ENCODE peak calls at places on chromosomes 7 and 10, in ten cellular contexts. One of them, this sample, is unnamed.

GRCh38 chr10:61775111-61775510 is 112.4 kb downstream of the CABCOCO1 start:
- DNase-seq in neural crest cell: no peak
- DNase-seq in OCI-LY7: no peak
- DNase-seq in upper lobe of left lung: no peak
- DNase-seq in uterus: no peak
- DNase-seq in A549: no peak
- DNase-seq in transverse colon: no peak
- DNase-seq in neural progenitor cell: no peak
- DNase-seq in esophagus squamous epithelium: no peak
- DNase-seq in cardiac fibroblast: no peak
- DNase-seq in this sample: no peak

GRCh38 chr10:12717981-12718707 is 283.4 kb downstream of the CCDC3 start:
- DNase-seq in neural crest cell: no peak
- DNase-seq in cardiac fibroblast: peak
- DNase-seq in uterus: no peak
- DNase-seq in neural progenitor cell: peak
- DNase-seq in A549: no peak
- DNase-seq in transverse colon: no peak
- DNase-seq in OCI-LY7: no peak
- DNase-seq in upper lobe of left lung: no peak
- DNase-seq in esophagus squamous epithelium: no peak
- DNase-seq in this sample: no peak

GRCh38 chr7:8189615-8190014 is 72.4 kb downstream of the ICA1 start:
- DNase-seq in cardiac fibroblast: no peak
- DNase-seq in transverse colon: no peak
- DNase-seq in esophagus squamous epithelium: no peak
- DNase-seq in neural progenitor cell: peak
- DNase-seq in uterus: no peak
- DNase-seq in neural crest cell: no peak
- DNase-seq in OCI-LY7: no peak
- DNase-seq in upper lobe of left lung: no peak
- DNase-seq in A549: no peak
- DNase-seq in this sample: no peak

GRCh38 chr7:99563650-99564049 is 5.2 kb downstream of the ZNF655 start:
- DNase-seq in esophagus squamous epithelium: no peak
- DNase-seq in A549: peak
- DNase-seq in neural progenitor cell: no peak
- DNase-seq in cardiac fibroblast: peak
- DNase-seq in OCI-LY7: no peak
- DNase-seq in transverse colon: no peak
- DNase-seq in neural crest cell: no peak
- DNase-seq in upper lobe of left lung: no peak
- DNase-seq in uterus: no peak
- DNase-seq in this sample: peak

GRCh38 chr7:44395067-44395466 is 69.7 kb upstream of the CAMK2B start:
- DNase-seq in A549: no peak
- DNase-seq in uterus: no peak
- DNase-seq in neural crest cell: no peak
- DNase-seq in neural progenitor cell: no peak
- DNase-seq in esophagus squamous epithelium: no peak
- DNase-seq in cardiac fibroblast: no peak
- DNase-seq in upper lobe of left lung: no peak
- DNase-seq in transverse colon: no peak
- DNase-seq in OCI-LY7: no peak
- DNase-seq in this sample: no peak

GRCh38 chr10:124354411-124355382 is 64.0 kb downstream of the OAT start:
- DNase-seq in esophagus squamous epithelium: no peak
- DNase-seq in neural crest cell: no peak
- DNase-seq in upper lobe of left lung: peak
- DNase-seq in cardiac fibroblast: peak
- DNase-seq in transverse colon: peak
- DNase-seq in neural progenitor cell: peak
- DNase-seq in OCI-LY7: no peak
- DNase-seq in A549: peak
- DNase-seq in uterus: peak
- DNase-seq in this sample: peak

GRCh38 chr7:5426226-5426475 is 2.5 kb upstream of the TNRC18 start:
- DNase-seq in A549: no peak
- DNase-seq in esophagus squamous epithelium: no peak
- DNase-seq in OCI-LY7: no peak
- DNase-seq in upper lobe of left lung: no peak
- DNase-seq in neural progenitor cell: no peak
- DNase-seq in uterus: no peak
- DNase-seq in cardiac fibroblast: peak
- DNase-seq in transverse colon: no peak
- DNase-seq in neural crest cell: no peak
- DNase-seq in this sample: peak

GRCh38 chr10:62327897-62328296 is 46.3 kb upstream of the ZNF365 start:
- DNase-seq in cardiac fibroblast: peak
- DNase-seq in upper lobe of left lung: no peak
- DNase-seq in neural crest cell: no peak
- DNase-seq in transverse colon: no peak
- DNase-seq in uterus: no peak
- DNase-seq in esophagus squamous epithelium: no peak
- DNase-seq in OCI-LY7: no peak
- DNase-seq in A549: no peak
- DNase-seq in neural progenitor cell: no peak
- DNase-seq in this sample: peak

GRCh38 chr10:76973515-76974289 is 663.9 kb downstream of the KCNMA1 start:
- DNase-seq in cardiac fibroblast: peak
- DNase-seq in esophagus squamous epithelium: no peak
- DNase-seq in transverse colon: no peak
- DNase-seq in uterus: peak
- DNase-seq in A549: no peak
- DNase-seq in neural crest cell: no peak
- DNase-seq in neural progenitor cell: no peak
- DNase-seq in OCI-LY7: no peak
- DNase-seq in upper lobe of left lung: no peak
- DNase-seq in this sample: peak

GRCh38 chr7:128005117-128005516 is 26.1 kb downstream of the LRRC4 start:
- DNase-seq in esophagus squamous epithelium: no peak
- DNase-seq in OCI-LY7: peak
- DNase-seq in neural crest cell: no peak
- DNase-seq in uterus: no peak
- DNase-seq in neural progenitor cell: no peak
- DNase-seq in upper lobe of left lung: no peak
- DNase-seq in transverse colon: no peak
- DNase-seq in A549: no peak
- DNase-seq in cardiac fibroblast: no peak
- DNase-seq in this sample: no peak

GRCh38 chr7:131524116-131524515 is 32.3 kb downstream of the PODXL start:
- DNase-seq in OCI-LY7: no peak
- DNase-seq in upper lobe of left lung: no peak
- DNase-seq in uterus: no peak
- DNase-seq in neural progenitor cell: no peak
- DNase-seq in esophagus squamous epithelium: no peak
- DNase-seq in A549: no peak
- DNase-seq in cardiac fibroblast: no peak
- DNase-seq in neural crest cell: no peak
- DNase-seq in transverse colon: no peak
- DNase-seq in this sample: no peak

GRCh38 chr10:5416981-5417380 is 4.6 kb downstream of the NET1 start:
- DNase-seq in cardiac fibroblast: no peak
- DNase-seq in transverse colon: no peak
- DNase-seq in neural crest cell: no peak
- DNase-seq in uterus: no peak
- DNase-seq in OCI-LY7: no peak
- DNase-seq in esophagus squamous epithelium: no peak
- DNase-seq in A549: no peak
- DNase-seq in upper lobe of left lung: no peak
- DNase-seq in neural progenitor cell: peak
- DNase-seq in this sample: no peak

GRCh38 chr7:32761451-32762320 is 129.9 kb downstream of the KBTBD2 start:
- DNase-seq in neural progenitor cell: peak
- DNase-seq in cardiac fibroblast: no peak
- DNase-seq in neural crest cell: no peak
- DNase-seq in A549: no peak
- DNase-seq in transverse colon: no peak
- DNase-seq in esophagus squamous epithelium: no peak
- DNase-seq in OCI-LY7: no peak
- DNase-seq in upper lobe of left lung: no peak
- DNase-seq in uterus: no peak
- DNase-seq in this sample: no peak

GRCh38 chr10:14839305-14839695 is 1.2 kb downstream of the HSPA14 start:
- DNase-seq in neural crest cell: no peak
- DNase-seq in esophagus squamous epithelium: no peak
- DNase-seq in transverse colon: peak
- DNase-seq in A549: no peak
- DNase-seq in uterus: no peak
- DNase-seq in cardiac fibroblast: peak
- DNase-seq in OCI-LY7: peak
- DNase-seq in upper lobe of left lung: peak
- DNase-seq in neural progenitor cell: peak
- DNase-seq in this sample: no peak

GRCh38 chr10:95399167-95399566 is 108.4 kb upstream of the PDLIM1 start:
- DNase-seq in A549: no peak
- DNase-seq in cardiac fibroblast: no peak
- DNase-seq in transverse colon: no peak
- DNase-seq in uterus: no peak
- DNase-seq in neural crest cell: no peak
- DNase-seq in upper lobe of left lung: no peak
- DNase-seq in neural progenitor cell: no peak
- DNase-seq in OCI-LY7: no peak
- DNase-seq in esophagus squamous epithelium: no peak
- DNase-seq in this sample: no peak

GRCh38 chr7:135575296-135575695 is 17.6 kb downstream of the NUP205 start:
- DNase-seq in cardiac fibroblast: no peak
- DNase-seq in neural progenitor cell: no peak
- DNase-seq in transverse colon: no peak
- DNase-seq in uterus: no peak
- DNase-seq in OCI-LY7: peak
- DNase-seq in upper lobe of left lung: no peak
- DNase-seq in neural crest cell: no peak
- DNase-seq in esophagus squamous epithelium: no peak
- DNase-seq in A549: no peak
- DNase-seq in this sample: no peak

GRCh38 chr10:52778511-52779392 is 6.2 kb upstream of the MBL2 start:
- DNase-seq in neural progenitor cell: peak
- DNase-seq in neural crest cell: no peak
- DNase-seq in uterus: no peak
- DNase-seq in upper lobe of left lung: no peak
- DNase-seq in esophagus squamous epithelium: no peak
- DNase-seq in cardiac fibroblast: peak
- DNase-seq in transverse colon: no peak
- DNase-seq in A549: no peak
- DNase-seq in OCI-LY7: peak
- DNase-seq in this sample: peak
- TF ChIP-seq CTCF in neural progenitor cell: peak
- TF ChIP-seq CTCF in neural crest cell: peak
- TF ChIP-seq CTCF in uterus: no peak
- TF ChIP-seq CTCF in upper lobe of left lung: no peak
- TF ChIP-seq CTCF in esophagus squamous epithelium: no peak
- TF ChIP-seq CTCF in cardiac fibroblast: peak
- TF ChIP-seq CTCF in transverse colon: no peak
- TF ChIP-seq CTCF in A549: peak
- TF ChIP-seq CTCF in OCI-LY7: peak
- TF ChIP-seq CTCF in this sample: peak

GRCh38 chr10:52949899-52950298 is 177.3 kb upstream of the MBL2 start:
- DNase-seq in cardiac fibroblast: no peak
- DNase-seq in esophagus squamous epithelium: no peak
- DNase-seq in neural progenitor cell: peak
- DNase-seq in uterus: no peak
- DNase-seq in transverse colon: peak
- DNase-seq in neural crest cell: no peak
- DNase-seq in upper lobe of left lung: no peak
- DNase-seq in OCI-LY7: peak
- DNase-seq in A549: no peak
- DNase-seq in this sample: no peak
- TF ChIP-seq CTCF in cardiac fibroblast: no peak
- TF ChIP-seq CTCF in esophagus squamous epithelium: no peak
- TF ChIP-seq CTCF in neural progenitor cell: peak
- TF ChIP-seq CTCF in uterus: no peak
- TF ChIP-seq CTCF in transverse colon: no peak
- TF ChIP-seq CTCF in neural crest cell: peak
- TF ChIP-seq CTCF in upper lobe of left lung: no peak
- TF ChIP-seq CTCF in OCI-LY7: peak
- TF ChIP-seq CTCF in A549: no peak
- TF ChIP-seq CTCF in this sample: no peak

DNA sequence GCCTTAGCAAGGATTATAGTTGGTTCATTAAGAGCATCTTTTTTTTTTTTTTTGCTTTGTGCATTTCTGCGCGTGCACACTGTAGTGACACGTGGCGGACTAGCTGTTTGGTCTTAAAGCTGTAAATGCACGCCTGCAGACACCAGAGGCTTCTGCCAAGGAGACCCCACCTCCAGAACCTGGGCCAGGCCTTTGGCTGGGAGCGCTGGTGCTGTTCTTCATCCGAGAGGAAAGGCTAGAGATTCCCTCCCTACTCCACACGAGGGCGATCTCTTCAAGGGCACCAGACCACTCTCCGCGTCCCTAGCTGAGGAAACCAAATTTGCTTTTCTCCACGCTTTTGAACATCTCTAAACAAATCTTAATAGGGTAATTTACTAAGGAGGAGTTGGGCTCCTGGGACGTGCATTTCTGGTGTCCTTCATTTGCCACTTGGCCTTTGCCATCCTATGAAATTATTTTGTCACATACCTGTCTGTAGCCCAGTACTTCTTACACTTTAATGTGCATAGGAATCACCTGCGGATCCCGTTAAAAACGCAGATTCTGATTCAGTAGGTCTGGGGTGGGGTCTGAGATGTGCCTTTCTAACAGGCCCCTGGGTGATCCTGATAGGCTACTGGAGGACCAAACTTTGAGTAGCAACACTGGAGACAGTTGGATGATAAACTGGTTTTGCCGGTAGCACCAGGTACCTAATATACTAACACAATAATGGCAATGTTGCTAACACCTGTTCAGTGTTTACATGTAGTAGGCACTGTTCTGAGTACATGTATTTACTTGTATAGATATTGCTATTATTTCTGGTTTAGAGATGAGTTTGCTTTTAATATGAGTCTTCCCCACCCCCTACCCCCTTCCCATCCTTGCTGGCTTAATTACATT is 1.3 kb upstream of the SLC26A5 start:
- DNase-seq in A549: peak
- DNase-seq in cardiac fibroblast: peak
- DNase-seq in neural crest cell: peak
- DNase-seq in esophagus squamous epithelium: no peak
- DNase-seq in transverse colon: peak
- DNase-seq in OCI-LY7: peak
- DNase-seq in upper lobe of left lung: peak
- DNase-seq in uterus: no peak
- DNase-seq in neural progenitor cell: peak
- DNase-seq in this sample: peak
- TF ChIP-seq CTCF in A549: peak
- TF ChIP-seq CTCF in cardiac fibroblast: peak
- TF ChIP-seq CTCF in neural crest cell: peak
- TF ChIP-seq CTCF in esophagus squamous epithelium: peak
- TF ChIP-seq CTCF in transverse colon: peak
- TF ChIP-seq CTCF in OCI-LY7: peak
- TF ChIP-seq CTCF in upper lobe of left lung: peak
- TF ChIP-seq CTCF in uterus: no peak
- TF ChIP-seq CTCF in neural progenitor cell: peak
- TF ChIP-seq CTCF in this sample: peak

GRCh38 chr10:119138341-119139306 is 26.9 kb downstream of the SFXN4 start:
- DNase-seq in uterus: no peak
- DNase-seq in OCI-LY7: no peak
- DNase-seq in A549: no peak
- DNase-seq in upper lobe of left lung: no peak
- DNase-seq in esophagus squamous epithelium: no peak
- DNase-seq in cardiac fibroblast: no peak
- DNase-seq in transverse colon: no peak
- DNase-seq in neural crest cell: no peak
- DNase-seq in neural progenitor cell: no peak
- DNase-seq in this sample: no peak
- TF ChIP-seq CTCF in uterus: no peak
- TF ChIP-seq CTCF in OCI-LY7: no peak
- TF ChIP-seq CTCF in A549: no peak
- TF ChIP-seq CTCF in upper lobe of left lung: no peak
- TF ChIP-seq CTCF in esophagus squamous epithelium: no peak
- TF ChIP-seq CTCF in cardiac fibroblast: no peak
- TF ChIP-seq CTCF in transverse colon: no peak
- TF ChIP-seq CTCF in neural crest cell: no peak
- TF ChIP-seq CTCF in neural progenitor cell: no peak
- TF ChIP-seq CTCF in this sample: no peak

This sample was measured in HFFc6.